ENCODE peak calls at places on chromosomes 7 and 10, in six cellular contexts. O, W, M, T, B and X are unnamed samples. For H3K9me3, the result is how much of the 10 kb centered on the place peaks cover.

GRCh38 chr7:11810043-11810625 is 21.9 kb downstream of the THSD7A start:
- DNase-seq in O (no peak), T (no peak), B (peak), W (no peak), M (no peak), X (no peak)

GRCh38 chr7:1928555-1929348 is 258.7 kb downstream of the ELFN1 start:
- DNase-seq in M (no peak), B (no peak), O (no peak), W (no peak), T (no peak), X (no peak)

GRCh38 chr7:86928308-86928707 is 131.1 kb downstream of the ELAPOR2 start:
- DNase-seq in O (no peak), T (no peak), M (no peak), B (no peak), W (no peak), X (no peak)

GRCh38 chr7:34417781-34418180 is 240.2 kb upstream of the NPSR1 start:
- DNase-seq in O (no peak), M (no peak), W (no peak), B (no peak), T (no peak), X (no peak)

GRCh38 chr7:20320786-20321185 is 9.9 kb upstream of the ITGB8 start:
- DNase-seq in W (no peak), O (no peak), T (no peak), B (no peak), M (no peak), X (no peak)

GRCh38 chr10:48463318-48464003 is 141.4 kb downstream of the ARHGAP22 start:
- DNase-seq in M (peak), O (no peak), B (peak), W (no peak), T (no peak), X (no peak)

GRCh38 chr7:1950066-1950622 is 280.1 kb downstream of the ELFN1 start:
- DNase-seq in T (no peak), B (no peak), W (no peak), M (peak), O (no peak), X (no peak)

GRCh38 chr7:801940-802364 is 30.3 kb upstream of the SUN1 start:
- DNase-seq in M (peak), T (peak), B (no peak), O (peak), W (no peak), X (no peak)

GRCh38 chr7:47285860-47286491 is 295.9 kb downstream of the TNS3 start:
- DNase-seq in O (no peak), W (no peak), M (no peak), T (no peak), B (no peak), X (no peak)

GRCh38 chr10:37871143-37871542 is 13.7 kb upstream of the ZNF248 start:
- DNase-seq in O (no peak), T (no peak), B (no peak), W (no peak), M (no peak), X (no peak)

GRCh38 chr10:37871568-37872251 is 14.3 kb upstream of the ZNF248 start:
- DNase-seq in O (no peak), T (no peak), W (no peak), M (no peak), B (no peak), X (no peak)

GRCh38 chr10:37872955-37873354 is 15.5 kb upstream of the ZNF248 start:
- DNase-seq in M (no peak), W (no peak), T (no peak), B (no peak), O (no peak), X (no peak)

DNA sequence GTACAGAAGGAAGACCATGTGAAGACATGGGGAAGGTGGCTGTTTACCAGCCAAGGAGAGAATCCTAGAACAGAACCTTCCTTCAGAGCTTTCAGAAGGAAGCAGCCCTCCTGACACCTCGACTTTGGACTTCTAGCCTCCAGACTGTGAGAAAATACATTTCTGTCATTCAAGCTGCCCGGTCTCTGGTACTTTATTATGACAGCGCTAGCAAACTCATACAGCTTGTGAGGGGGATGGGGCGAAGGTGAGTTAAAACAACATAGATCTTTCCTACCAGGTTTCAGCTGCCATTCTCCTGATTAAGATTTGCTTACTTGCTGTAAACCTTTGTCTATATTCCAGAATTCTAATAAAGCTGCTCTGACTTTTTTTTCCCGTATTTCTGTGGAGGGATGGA is 14.9 kb upstream of the ZNF248 start:
- DNase-seq in B (no peak), O (no peak), T (no peak), W (no peak), M (no peak), X (no peak)
- H3K9me3 ChIP-seq in B (half or more), O (under half), T (under half), W (under half), M (under half), X (under half)

GRCh38 chr7:43669286-43670081 is 59.8 kb downstream of the COA1 start:
- DNase-seq in B (peak), W (peak), O (no peak), M (no peak), T (no peak), X (peak)
- H3K9me3 ChIP-seq in B (half or more), W (under half), O (under half), M (under half), T (under half), X (under half)

DNA sequence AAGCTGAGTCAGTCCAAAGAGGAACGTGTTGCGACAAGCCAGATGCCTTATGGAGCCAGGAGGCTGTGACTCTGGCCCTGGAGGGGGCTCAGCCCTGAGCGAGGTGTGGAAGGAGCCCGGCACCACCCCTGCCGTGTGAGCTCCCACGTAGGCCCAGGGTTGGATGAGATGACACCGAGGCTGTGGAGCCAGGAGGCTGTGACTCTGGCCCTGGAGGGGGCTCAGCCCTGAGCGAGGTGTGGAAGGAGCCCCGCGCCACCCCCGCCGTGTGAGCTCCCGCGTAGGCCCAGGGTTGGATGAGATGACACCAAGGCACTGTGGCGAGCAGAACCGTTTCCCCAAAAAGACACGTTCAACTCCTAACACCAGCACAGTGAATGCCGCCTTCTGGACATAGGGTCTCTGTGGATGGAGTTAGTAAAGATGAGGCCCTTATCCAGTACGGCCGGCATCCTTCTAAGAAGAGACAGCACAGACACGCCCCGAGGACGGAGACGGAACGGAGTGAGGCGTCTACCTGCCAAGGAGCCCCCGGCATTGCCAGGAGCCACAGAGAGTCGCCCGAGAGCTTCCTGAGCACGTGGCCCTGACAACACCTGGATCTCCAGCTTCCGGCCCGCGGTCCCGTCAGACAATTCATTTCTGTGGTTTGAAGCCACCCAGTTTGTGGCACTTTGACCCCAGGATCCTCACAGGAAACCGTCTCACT is 472.5 kb downstream of the DNAJB6 start:
- DNase-seq in O (no peak), T (no peak), W (no peak), B (no peak), M (no peak), X (no peak)
- H3K9me3 ChIP-seq in O (under half), T (under half), W (under half), B (half or more), M (under half), X (under half)

GRCh38 chr7:98571986-98572385 is 45.1 kb upstream of the NPTX2 start:
- DNase-seq in O (no peak), W (no peak), T (no peak), B (no peak), M (no peak), X (no peak)
- H3K9me3 ChIP-seq in O (under half), W (under half), T (under half), B (under half), M (under half), X (under half)

GRCh38 chr10:98339790-98340189 is 71.8 kb upstream of the LOXL4 start:
- DNase-seq in O (no peak), W (no peak), B (no peak), T (no peak), M (no peak), X (no peak)
- H3K9me3 ChIP-seq in O (under half), W (under half), B (under half), T (under half), M (under half), X (under half)

GRCh38 chr7:57417736-57418135 is 32.2 kb upstream of the ZNF716 start:
- DNase-seq in T (no peak), M (peak), W (no peak), B (no peak), O (no peak), X (no peak)
- H3K9me3 ChIP-seq in T (under half), M (under half), W (under half), B (half or more), O (under half), X (under half)

GRCh38 chr10:69800665-69801064 is 1.0 kb upstream of the COL13A1 start:
- DNase-seq in W (no peak), M (no peak), B (no peak), O (no peak), T (no peak), X (no peak)

GRCh38 chr10:69797959-69798358 is 3.7 kb upstream of the COL13A1 start:
- DNase-seq in M (no peak), B (no peak), O (no peak), W (no peak), T (no peak), X (no peak)

GRCh38 chr10:69801434-69802315 is at the start of gene COL13A1:
- DNase-seq in O (peak), W (no peak), T (peak), B (peak), M (peak), X (no peak)

GRCh38 chr10:69801094-69801433 is 642 bp upstream of the COL13A1 start:
- DNase-seq in O (peak), T (no peak), M (peak), W (no peak), B (peak), X (no peak)

DNA sequence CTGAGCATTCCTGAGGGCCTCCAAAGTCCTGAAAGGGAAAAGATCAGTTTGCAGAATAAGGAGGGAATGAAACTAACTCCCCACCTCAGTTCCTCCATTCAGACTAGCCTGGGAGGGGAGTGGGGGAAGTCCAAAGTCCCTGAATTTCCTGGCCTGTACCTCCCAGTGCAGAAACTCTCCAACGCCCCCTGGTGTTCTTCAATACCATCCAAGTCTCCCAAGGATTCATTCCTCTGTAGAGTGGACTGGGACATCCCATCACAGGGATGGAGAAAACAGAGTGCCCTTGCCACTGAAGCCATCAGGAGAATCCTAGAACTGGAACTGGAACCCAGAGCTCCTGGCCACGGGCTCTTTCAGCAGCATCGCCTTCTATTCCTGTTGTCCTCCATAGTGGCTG is 1.6 kb upstream of the COL13A1 start:
- DNase-seq in W (no peak), T (peak), O (no peak), M (no peak), B (peak), X (no peak)
- H3K9me3 ChIP-seq in W (under half), T (under half), O (under half), M (under half), B (under half), X (under half)

GRCh38 chr7:157951300-157952049 is 614.7 kb downstream of the DNAJB6 start:
- DNase-seq in B (peak), T (no peak), O (no peak), M (peak), W (no peak), X (no peak)

GRCh38 chr7:157952050-157952667 is 615.4 kb downstream of the DNAJB6 start:
- DNase-seq in O (no peak), B (peak), T (no peak), W (no peak), M (peak), X (no peak)

GRCh38 chr7:157954901-157955300 is 618.1 kb downstream of the DNAJB6 start:
- DNase-seq in T (no peak), B (peak), O (no peak), M (no peak), W (no peak), X (no peak)

GRCh38 chr7:157955383-157955999 is 618.7 kb downstream of the DNAJB6 start:
- DNase-seq in W (no peak), O (no peak), M (no peak), T (no peak), B (peak), X (no peak)

GRCh38 chr7:157952841-157953645 is 616.2 kb downstream of the DNAJB6 start:
- DNase-seq in W (no peak), B (peak), M (peak), T (no peak), O (no peak), X (no peak)
- H3K9me3 ChIP-seq in W (under half), B (half or more), M (under half), T (under half), O (under half), X (under half)